ENCODE peak calls at places on chromosomes 16 and 17, in five cellular contexts. Z, Q, W, D and J are unnamed samples.
A peak's percentile ranks its signal among the peaks of the same experiment; 100 is the strongest.

GRCh38 chr16:26464576-26465266 is 602.0 kb upstream of the C16orf82 start:
- DNase-seq in Z (peak; percentile 1), Q (no peak), W (no peak), D (no peak), J (no peak)

GRCh38 chr17:36657763-36658490 is 56.5 kb downstream of the MRM1 start:
- DNase-seq in Z (peak; percentile 24), Q (peak; percentile 12), W (no peak), D (no peak), J (no peak)

GRCh38 chr16:1706386-1707192 is 594 bp downstream of the MAPK8IP3 start:
- DNase-seq in Z (peak; percentile 53), Q (peak; percentile 40), W (no peak), D (no peak), J (no peak)

GRCh38 chr17:46035112-46035818 is 36.2 kb downstream of the STH start:
- DNase-seq in Z (no peak), Q (no peak), W (no peak), D (no peak), J (peak; percentile 62)

GRCh38 chr16:50666658-50667496 is 14.2 kb downstream of the SNX20 start:
- DNase-seq in Z (peak; percentile 60), Q (no peak), W (no peak), D (no peak), J (peak; percentile 16)

GRCh38 chr17:21397341-21398050 is 21.3 kb downstream of the KCNJ12 start:
- DNase-seq in Z (no peak), Q (peak; percentile 69), W (no peak), D (peak; percentile 71), J (no peak)

GRCh38 chr17:49028271-49028670 is 31.1 kb downstream of the IGF2BP1 start:
- DNase-seq in Z (no peak), Q (no peak), W (no peak), D (no peak), J (no peak)

GRCh38 chr17:12877953-12878669 is 88.8 kb downstream of the ARHGAP44 start:
- DNase-seq in Z (no peak), Q (no peak), W (no peak), D (no peak), J (no peak)

GRCh38 chr17:29566473-29567361 is at the start of gene ABHD15:
- DNase-seq in Z (peak; percentile 69), Q (peak; percentile 65), W (no peak), D (peak; percentile 67), J (peak; percentile 58)

GRCh38 chr16:66918803-66919568 is at the start of gene CDH16:
- DNase-seq in Z (no peak), Q (no peak), W (no peak), D (no peak), J (no peak)

GRCh38 chr16:57892041-57892440 is 78.9 kb downstream of the CNGB1 start:
- DNase-seq in Z (no peak), Q (peak; percentile 100), W (no peak), D (peak; percentile 90), J (no peak)

GRCh38 chr17:80005360-80006338 is 30.0 kb downstream of the TBC1D16 start:
- DNase-seq in Z (peak; percentile 53), Q (no peak), W (peak; percentile 25), D (peak; percentile 42), J (peak; percentile 42)

GRCh38 chr16:79717324-79717848 is 116.8 kb upstream of the MAF start:
- DNase-seq in Z (no peak), Q (no peak), W (no peak), D (no peak), J (no peak)

GRCh38 chr17:32912218-32912897 is 15.6 kb upstream of the TMEM98 start:
- DNase-seq in Z (no peak), Q (peak; percentile 62), W (no peak), D (peak; percentile 75), J (no peak)

GRCh38 chr17:81200201-81200600 is 22.6 kb downstream of the CEP131 start:
- DNase-seq in Z (no peak), Q (no peak), W (no peak), D (no peak), J (no peak)